ENCODE peak calls at places on chromosomes 16 and 17, in ten cellular contexts. X is BJ, V is Peyer's patch, J is HFF-Myc, B is spleen, P is cardiac fibroblast, E is DND-41, R is choroid plexus epithelial cell, M is fibroblast of mammary gland, W is gastrocnemius medialis. T is an unnamed sample.

GRCh38 chr17:42690596-42690995 is 8.3 kb downstream of the CNTNAP1 start:
- DNase-seq in X (no peak), V (no peak), J (no peak), B (no peak), P (no peak), E (no peak), R (no peak), M (no peak), W (no peak), T (no peak)

GRCh38 chr16:15856901-15857778 is at the start of gene MYH11:
- DNase-seq in X (no peak), V (peak; percentile 44), J (no peak), B (no peak), P (peak; percentile 14), E (peak; percentile 7), R (no peak), M (no peak), W (no peak), T (no peak)

GRCh38 chr17:31629696-31630470 is 229.2 kb downstream of the COPRS start:
- DNase-seq in X (peak; percentile 55), V (no peak), J (peak; percentile 93), B (no peak), P (peak; percentile 74), E (no peak), R (no peak), M (peak; percentile 98), W (no peak), T (no peak)

GRCh38 chr16:57998484-57998883 is 2.0 kb downstream of the ZNF319 start:
- DNase-seq in X (no peak), V (peak; percentile 80), J (no peak), B (peak; percentile 90), P (peak; percentile 60), E (peak; percentile 49), R (peak; percentile 56), M (peak; percentile 53), W (peak; percentile 16), T (no peak)

GRCh38 chr17:56699186-56699895 is 105.8 kb downstream of the NOG start:
- DNase-seq in X (peak; percentile 92), V (peak; percentile 54), J (peak; percentile 97), B (no peak), P (peak; percentile 97), E (no peak), R (peak; percentile 96), M (peak; percentile 95), W (peak; percentile 38), T (peak; percentile 78)

GRCh38 chr17:57243171-57243622 is 13.1 kb upstream of the MSI2 start:
- DNase-seq in X (no peak), V (peak; percentile 84), J (peak; percentile 40), B (peak; percentile 87), P (peak; percentile 75), E (peak; percentile 82), R (peak; percentile 78), M (peak; percentile 62), W (peak; percentile 58), T (peak; percentile 80)

GRCh38 chr17:31564291-31564690 is 172.8 kb downstream of the RAB11FIP4 start:
- DNase-seq in X (no peak), V (no peak), J (no peak), B (no peak), P (no peak), E (no peak), R (no peak), M (no peak), W (no peak), T (no peak)

GRCh38 chr17:80830020-80830780 is 161.4 kb upstream of the CHMP6 start:
- DNase-seq in X (no peak), V (no peak), J (no peak), B (no peak), P (no peak), E (no peak), R (no peak), M (no peak), W (peak; percentile 10), T (peak; percentile 47)

GRCh38 chr17:34198519-34198918 is 56.6 kb upstream of the CCL2 start:
- DNase-seq in X (no peak), V (no peak), J (no peak), B (no peak), P (no peak), E (no peak), R (no peak), M (no peak), W (no peak), T (no peak)

GRCh38 chr16:4350365-4350786 is 745 bp downstream of the PAM16 start:
- DNase-seq in X (no peak), V (no peak), J (no peak), B (no peak), P (no peak), E (no peak), R (no peak), M (no peak), W (no peak), T (no peak)

GRCh38 chr16:53893731-53894435 is 189.9 kb downstream of the FTO start:
- DNase-seq in X (peak; percentile 34), V (no peak), J (peak; percentile 20), B (no peak), P (peak; percentile 85), E (no peak), R (peak; percentile 70), M (peak; percentile 90), W (peak; percentile 30), T (peak; percentile 60)

GRCh38 chr16:82769845-82770244 is 143.1 kb downstream of the CDH13 start:
- DNase-seq in X (no peak), V (no peak), J (no peak), B (no peak), P (no peak), E (no peak), R (no peak), M (no peak), W (peak; percentile 43), T (peak; percentile 22)

GRCh38 chr16:5862103-5863003 is 764.8 kb upstream of the EEF2KMT start:
- DNase-seq in X (no peak), V (no peak), J (no peak), B (no peak), P (no peak), E (no peak), R (no peak), M (no peak), W (no peak), T (no peak)

GRCh38 chr16:3645504-3646347 is 8.8 kb upstream of the DNASE1 start:
- DNase-seq in X (peak; percentile 23), V (peak; percentile 67), J (no peak), B (peak; percentile 47), P (no peak), E (no peak), R (peak; percentile 92), M (no peak), W (no peak), T (no peak)

GRCh38 chr17:29802256-29802655 is 127.8 kb downstream of the SSH2 start:
- DNase-seq in X (no peak), V (no peak), J (no peak), B (no peak), P (peak; percentile 54), E (no peak), R (no peak), M (peak; percentile 19), W (no peak), T (no peak)

DNA sequence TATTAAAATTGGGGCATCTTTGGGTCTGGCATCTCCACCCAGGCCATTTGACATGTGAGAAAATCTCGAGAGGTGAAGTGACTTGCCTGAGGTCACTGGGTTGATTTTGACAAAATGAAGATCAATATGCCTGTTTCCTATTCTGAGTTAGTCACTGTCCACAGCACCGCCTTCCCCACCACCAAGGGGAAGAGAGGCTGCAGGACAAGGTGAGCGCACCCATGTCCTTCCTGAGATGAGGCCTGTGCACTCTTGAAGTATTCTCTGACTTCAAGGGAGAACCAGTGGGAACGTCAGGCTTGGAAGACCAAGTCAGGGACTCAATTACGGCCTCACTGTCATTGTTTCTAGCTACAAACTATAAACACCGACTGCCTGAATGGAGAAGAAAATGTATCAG is 49.9 kb upstream of the WSB1 start:
- DNase-seq in X (no peak), V (peak; percentile 26), J (no peak), B (no peak), P (no peak), E (no peak), R (no peak), M (no peak), W (no peak), T (no peak)
- H3K4me3 ChIP-seq in X (no peak overlapping the region), V (no peak overlapping the region), J (no peak overlapping the region), B (no peak overlapping the region), P (no peak overlapping the region), E (no peak overlapping the region), R (no peak overlapping the region), M (no peak overlapping the region), W (no peak overlapping the region), T (no peak overlapping the region)

GRCh38 chr16:56793504-56793903 is 63.6 kb downstream of the NUP93 start:
- DNase-seq in X (no peak), V (no peak), J (no peak), B (no peak), P (peak; percentile 63), E (no peak), R (peak; percentile 76), M (peak; percentile 33), W (no peak), T (no peak)
- TF ChIP-seq CTCF in X (peak; percentile 66), V (no peak), J (peak; percentile 27), B (no peak), P (peak; percentile 37), E (peak; percentile 47), R (peak; percentile 70), M (peak; percentile 39), W (no peak), T (no peak)

GRCh38 chr16:56425439-56425832 is at the start of gene AMFR:
- DNase-seq in X (peak; percentile 28), V (peak; percentile 81), J (no peak), B (peak; percentile 93), P (peak; percentile 75), E (peak; percentile 72), R (peak; percentile 70), M (peak; percentile 70), W (peak; percentile 84), T (peak; percentile 88)
- H3K4me3 ChIP-seq in X (peak within 1 kb of the TSS; percentile 68), V (peak within 1 kb of the TSS; percentile 99), J (peak within 1 kb of the TSS; percentile 58), B (peak within 1 kb of the TSS; percentile 85), P (peak within 1 kb of the TSS; percentile 78), E (peak within 1 kb of the TSS; percentile 90), R (peak within 1 kb of the TSS; percentile 72), M (peak within 1 kb of the TSS; percentile 73), W (peak within 1 kb of the TSS; percentile 91), T (peak within 1 kb of the TSS; percentile 94)

GRCh38 chr16:31199430-31200041 is 3.0 kb downstream of the PYCARD start:
- DNase-seq in X (no peak), V (no peak), J (no peak), B (peak; percentile 38), P (no peak), E (no peak), R (no peak), M (no peak), W (no peak), T (no peak)

GRCh38 chr16:31202402-31203385 is at the start of gene PYCARD:
- DNase-seq in X (no peak), V (peak; percentile 86), J (no peak), B (peak; percentile 93), P (peak; percentile 43), E (peak; percentile 45), R (peak; percentile 44), M (peak; percentile 20), W (no peak), T (peak; percentile 74)

GRCh38 chr16:31201511-31202401 is 804 bp downstream of the PYCARD start:
- DNase-seq in X (no peak), V (peak; percentile 77), J (no peak), B (peak; percentile 90), P (no peak), E (peak; percentile 62), R (peak; percentile 25), M (no peak), W (no peak), T (peak; percentile 37)

GRCh38 chr16:31198207-31198882 is 4.2 kb downstream of the PYCARD start:
- DNase-seq in X (no peak), V (no peak), J (no peak), B (peak; percentile 49), P (no peak), E (no peak), R (no peak), M (no peak), W (no peak), T (no peak)

GRCh38 chr16:31200821-31201510 is 1.6 kb downstream of the PYCARD start:
- DNase-seq in X (no peak), V (peak; percentile 58), J (peak; percentile 21), B (peak; percentile 74), P (peak; percentile 60), E (peak; percentile 51), R (peak; percentile 23), M (peak; percentile 48), W (no peak), T (no peak)
- TF ChIP-seq CTCF in X (peak; percentile 7), V (no peak), J (peak; percentile 12), B (no peak), P (peak; percentile 34), E (peak; percentile 23), R (peak; percentile 26), M (peak; percentile 13), W (no peak), T (no peak)

T was measured in psoas muscle.